ENCODE peak calls at places on chromosomes 11 and 22, in ten cellular contexts. One of them, this sample, is unnamed.

GRCh38 chr11:114775849-114776621 is 97.7 kb downstream of the NXPE2 start:
- DNase-seq in Peyer's patch: no peak
- DNase-seq in lower leg skin: no peak
- DNase-seq in transverse colon: no peak
- DNase-seq in NB4: no peak
- DNase-seq in GM10248: no peak
- DNase-seq in mammary epithelial cell: no peak
- DNase-seq in cardiac fibroblast: no peak
- DNase-seq in AG04450: no peak
- DNase-seq in upper lobe of right lung: no peak
- DNase-seq in this sample: no peak

GRCh38 chr11:112503410-112503809 is 242.8 kb upstream of the PLET1 start:
- DNase-seq in Peyer's patch: no peak
- DNase-seq in lower leg skin: no peak
- DNase-seq in transverse colon: no peak
- DNase-seq in NB4: no peak
- DNase-seq in GM10248: no peak
- DNase-seq in mammary epithelial cell: no peak
- DNase-seq in cardiac fibroblast: no peak
- DNase-seq in AG04450: no peak
- DNase-seq in upper lobe of right lung: no peak
- DNase-seq in this sample: no peak

GRCh38 chr11:118785362-118785761 is 5.6 kb downstream of the DDX6 start:
- DNase-seq in Peyer's patch: no peak
- DNase-seq in lower leg skin: no peak
- DNase-seq in transverse colon: no peak
- DNase-seq in NB4: peak; percentile 54
- DNase-seq in GM10248: no peak
- DNase-seq in mammary epithelial cell: no peak
- DNase-seq in cardiac fibroblast: peak; percentile 42
- DNase-seq in AG04450: no peak
- DNase-seq in upper lobe of right lung: no peak
- DNase-seq in this sample: peak; percentile 51

GRCh38 chr22:22848364-22848866 is 39.2 kb upstream of the IGLL5 start:
- DNase-seq in Peyer's patch: peak; percentile 72
- DNase-seq in lower leg skin: peak; percentile 92
- DNase-seq in transverse colon: peak; percentile 79
- DNase-seq in NB4: peak; percentile 59
- DNase-seq in GM10248: peak; percentile 59
- DNase-seq in mammary epithelial cell: peak; percentile 28
- DNase-seq in cardiac fibroblast: peak; percentile 59
- DNase-seq in AG04450: no peak
- DNase-seq in upper lobe of right lung: peak; percentile 78
- DNase-seq in this sample: peak; percentile 69

GRCh38 chr11:2093575-2094353 is 45.4 kb downstream of the IGF2 start:
- DNase-seq in Peyer's patch: no peak
- DNase-seq in lower leg skin: no peak
- DNase-seq in transverse colon: no peak
- DNase-seq in NB4: no peak
- DNase-seq in GM10248: no peak
- DNase-seq in mammary epithelial cell: peak; percentile 72
- DNase-seq in cardiac fibroblast: peak; percentile 30
- DNase-seq in AG04450: no peak
- DNase-seq in upper lobe of right lung: peak; percentile 64
- DNase-seq in this sample: peak; percentile 91

GRCh38 chr11:10394229-10395100 is 60.6 kb upstream of the AMPD3 start:
- DNase-seq in Peyer's patch: no peak
- DNase-seq in lower leg skin: peak; percentile 74
- DNase-seq in transverse colon: no peak
- DNase-seq in NB4: no peak
- DNase-seq in GM10248: no peak
- DNase-seq in mammary epithelial cell: no peak
- DNase-seq in cardiac fibroblast: peak; percentile 56
- DNase-seq in AG04450: no peak
- DNase-seq in upper lobe of right lung: no peak
- DNase-seq in this sample: no peak

GRCh38 chr11:78187366-78188011 is 937 bp downstream of the KCTD21 start:
- DNase-seq in Peyer's patch: no peak
- DNase-seq in lower leg skin: no peak
- DNase-seq in transverse colon: no peak
- DNase-seq in NB4: no peak
- DNase-seq in GM10248: peak; percentile 77
- DNase-seq in mammary epithelial cell: no peak
- DNase-seq in cardiac fibroblast: no peak
- DNase-seq in AG04450: no peak
- DNase-seq in upper lobe of right lung: no peak
- DNase-seq in this sample: no peak

GRCh38 chr11:127136438-127136837 is 135.9 kb upstream of the KIRREL3 start:
- DNase-seq in Peyer's patch: no peak
- DNase-seq in lower leg skin: no peak
- DNase-seq in transverse colon: no peak
- DNase-seq in NB4: no peak
- DNase-seq in GM10248: no peak
- DNase-seq in mammary epithelial cell: no peak
- DNase-seq in cardiac fibroblast: no peak
- DNase-seq in AG04450: no peak
- DNase-seq in upper lobe of right lung: no peak
- DNase-seq in this sample: no peak

GRCh38 chr11:15127341-15127740 is 12.6 kb downstream of the INSC start:
- DNase-seq in Peyer's patch: no peak
- DNase-seq in lower leg skin: no peak
- DNase-seq in transverse colon: no peak
- DNase-seq in NB4: no peak
- DNase-seq in GM10248: no peak
- DNase-seq in mammary epithelial cell: peak; percentile 71
- DNase-seq in cardiac fibroblast: peak; percentile 68
- DNase-seq in AG04450: no peak
- DNase-seq in upper lobe of right lung: no peak
- DNase-seq in this sample: peak; percentile 81

GRCh38 chr22:50697667-50698506 is 25.3 kb downstream of the SHANK3 start:
- DNase-seq in Peyer's patch: no peak
- DNase-seq in lower leg skin: peak; percentile 82
- DNase-seq in transverse colon: no peak
- DNase-seq in NB4: no peak
- DNase-seq in GM10248: no peak
- DNase-seq in mammary epithelial cell: no peak
- DNase-seq in cardiac fibroblast: no peak
- DNase-seq in AG04450: no peak
- DNase-seq in upper lobe of right lung: peak; percentile 63
- DNase-seq in this sample: no peak

GRCh38 chr11:103601230-103601846 is 435.1 kb upstream of the DDI1 start:
- DNase-seq in Peyer's patch: no peak
- DNase-seq in lower leg skin: no peak
- DNase-seq in transverse colon: no peak
- DNase-seq in NB4: peak; percentile 63
- DNase-seq in GM10248: peak; percentile 38
- DNase-seq in mammary epithelial cell: peak; percentile 52
- DNase-seq in cardiac fibroblast: peak; percentile 83
- DNase-seq in AG04450: peak; percentile 48
- DNase-seq in upper lobe of right lung: no peak
- DNase-seq in this sample: peak; percentile 75

GRCh38 chr11:62601114-62601363 is 626 bp downstream of the MTA2 start:
- DNase-seq in Peyer's patch: no peak
- DNase-seq in lower leg skin: no peak
- DNase-seq in transverse colon: peak; percentile 55
- DNase-seq in NB4: peak; percentile 60
- DNase-seq in GM10248: peak; percentile 24
- DNase-seq in mammary epithelial cell: no peak
- DNase-seq in cardiac fibroblast: no peak
- DNase-seq in AG04450: no peak
- DNase-seq in upper lobe of right lung: no peak
- DNase-seq in this sample: peak; percentile 31

GRCh38 chr22:20225693-20225966 is 42.5 kb downstream of the RTN4R start:
- DNase-seq in Peyer's patch: no peak
- DNase-seq in lower leg skin: no peak
- DNase-seq in transverse colon: no peak
- DNase-seq in NB4: no peak
- DNase-seq in GM10248: no peak
- DNase-seq in mammary epithelial cell: no peak
- DNase-seq in cardiac fibroblast: no peak
- DNase-seq in AG04450: no peak
- DNase-seq in upper lobe of right lung: no peak
- DNase-seq in this sample: no peak

DNA sequence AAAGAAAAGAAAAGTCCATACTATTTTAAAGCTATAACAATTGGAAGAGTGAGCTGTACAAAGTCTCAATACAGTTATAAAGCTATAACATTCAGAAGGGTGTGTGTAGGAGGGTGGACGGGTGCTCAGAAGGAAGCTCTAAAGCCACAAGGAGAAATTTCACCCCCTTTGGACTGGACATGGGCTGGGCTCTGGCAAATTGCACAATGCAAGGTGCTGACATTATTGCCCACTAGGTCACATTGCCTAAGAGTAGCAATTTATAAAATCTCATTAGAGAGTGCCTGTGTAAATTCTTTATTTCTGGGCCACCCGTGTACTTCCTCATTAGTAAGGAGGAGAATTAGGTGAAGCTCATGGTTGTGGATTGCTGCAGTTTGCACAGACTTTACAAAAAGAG is 5.7 kb upstream of the APOBEC3A start:
- DNase-seq in Peyer's patch: no peak
- DNase-seq in lower leg skin: no peak
- DNase-seq in transverse colon: peak; percentile 56
- DNase-seq in NB4: peak; percentile 73
- DNase-seq in GM10248: no peak
- DNase-seq in mammary epithelial cell: no peak
- DNase-seq in cardiac fibroblast: no peak
- DNase-seq in AG04450: no peak
- DNase-seq in upper lobe of right lung: no peak
- DNase-seq in this sample: no peak
- TF ChIP-seq CTCF in Peyer's patch: no peak
- TF ChIP-seq CTCF in lower leg skin: no peak
- TF ChIP-seq CTCF in transverse colon: no peak
- TF ChIP-seq CTCF in NB4: no peak
- TF ChIP-seq CTCF in GM10248: no peak
- TF ChIP-seq CTCF in mammary epithelial cell: no peak
- TF ChIP-seq CTCF in cardiac fibroblast: no peak
- TF ChIP-seq CTCF in AG04450: no peak
- TF ChIP-seq CTCF in upper lobe of right lung: no peak
- TF ChIP-seq CTCF in this sample: no peak

GRCh38 chr11:84993386-84993785 is 633.8 kb downstream of the DLG2 start:
- DNase-seq in Peyer's patch: no peak
- DNase-seq in lower leg skin: no peak
- DNase-seq in transverse colon: peak; percentile 11
- DNase-seq in NB4: peak; percentile 42
- DNase-seq in GM10248: no peak
- DNase-seq in mammary epithelial cell: peak; percentile 4
- DNase-seq in cardiac fibroblast: no peak
- DNase-seq in AG04450: no peak
- DNase-seq in upper lobe of right lung: no peak
- DNase-seq in this sample: no peak
- TF ChIP-seq CTCF in Peyer's patch: no peak
- TF ChIP-seq CTCF in lower leg skin: no peak
- TF ChIP-seq CTCF in transverse colon: peak; percentile 20
- TF ChIP-seq CTCF in NB4: peak; percentile 55
- TF ChIP-seq CTCF in GM10248: no peak
- TF ChIP-seq CTCF in mammary epithelial cell: peak; percentile 51
- TF ChIP-seq CTCF in cardiac fibroblast: peak; percentile 39
- TF ChIP-seq CTCF in AG04450: peak; percentile 33
- TF ChIP-seq CTCF in upper lobe of right lung: no peak
- TF ChIP-seq CTCF in this sample: peak; percentile 26

GRCh38 chr11:56782167-56782847 is 33.8 kb upstream of the OR9G4 start:
- DNase-seq in Peyer's patch: no peak
- DNase-seq in lower leg skin: no peak
- DNase-seq in transverse colon: no peak
- DNase-seq in NB4: peak; percentile 14
- DNase-seq in GM10248: peak; percentile 19
- DNase-seq in mammary epithelial cell: no peak
- DNase-seq in cardiac fibroblast: no peak
- DNase-seq in AG04450: no peak
- DNase-seq in upper lobe of right lung: no peak
- DNase-seq in this sample: no peak

GRCh38 chr11:56783448-56784041 is 35.0 kb upstream of the OR9G4 start:
- DNase-seq in Peyer's patch: no peak
- DNase-seq in lower leg skin: no peak
- DNase-seq in transverse colon: no peak
- DNase-seq in NB4: peak; percentile 71
- DNase-seq in GM10248: peak; percentile 19
- DNase-seq in mammary epithelial cell: peak; percentile 37
- DNase-seq in cardiac fibroblast: peak; percentile 69
- DNase-seq in AG04450: peak; percentile 0
- DNase-seq in upper lobe of right lung: no peak
- DNase-seq in this sample: peak; percentile 66
- TF ChIP-seq CTCF in Peyer's patch: no peak
- TF ChIP-seq CTCF in lower leg skin: no peak
- TF ChIP-seq CTCF in transverse colon: peak; percentile 64
- TF ChIP-seq CTCF in NB4: peak; percentile 41
- TF ChIP-seq CTCF in GM10248: peak; percentile 45
- TF ChIP-seq CTCF in mammary epithelial cell: peak; percentile 60
- TF ChIP-seq CTCF in cardiac fibroblast: peak; percentile 40
- TF ChIP-seq CTCF in AG04450: peak; percentile 53
- TF ChIP-seq CTCF in upper lobe of right lung: peak; percentile 58
- TF ChIP-seq CTCF in this sample: peak; percentile 71

GRCh38 chr11:96090711-96091110 is 166.8 kb upstream of the MTMR2 start:
- DNase-seq in Peyer's patch: no peak
- DNase-seq in lower leg skin: no peak
- DNase-seq in transverse colon: no peak
- DNase-seq in NB4: no peak
- DNase-seq in GM10248: no peak
- DNase-seq in mammary epithelial cell: no peak
- DNase-seq in cardiac fibroblast: peak; percentile 87
- DNase-seq in AG04450: peak; percentile 57
- DNase-seq in upper lobe of right lung: no peak
- DNase-seq in this sample: no peak

GRCh38 chr11:96092511-96092910 is 168.6 kb upstream of the MTMR2 start:
- DNase-seq in Peyer's patch: no peak
- DNase-seq in lower leg skin: no peak
- DNase-seq in transverse colon: no peak
- DNase-seq in NB4: no peak
- DNase-seq in GM10248: no peak
- DNase-seq in mammary epithelial cell: no peak
- DNase-seq in cardiac fibroblast: no peak
- DNase-seq in AG04450: no peak
- DNase-seq in upper lobe of right lung: no peak
- DNase-seq in this sample: no peak

GRCh38 chr11:96094156-96094555 is 170.2 kb upstream of the MTMR2 start:
- DNase-seq in Peyer's patch: no peak
- DNase-seq in lower leg skin: no peak
- DNase-seq in transverse colon: no peak
- DNase-seq in NB4: no peak
- DNase-seq in GM10248: no peak
- DNase-seq in mammary epithelial cell: no peak
- DNase-seq in cardiac fibroblast: no peak
- DNase-seq in AG04450: no peak
- DNase-seq in upper lobe of right lung: no peak
- DNase-seq in this sample: no peak

GRCh38 chr11:96088914-96089313 is 165.0 kb upstream of the MTMR2 start:
- DNase-seq in Peyer's patch: no peak
- DNase-seq in lower leg skin: no peak
- DNase-seq in transverse colon: no peak
- DNase-seq in NB4: no peak
- DNase-seq in GM10248: no peak
- DNase-seq in mammary epithelial cell: no peak
- DNase-seq in cardiac fibroblast: no peak
- DNase-seq in AG04450: no peak
- DNase-seq in upper lobe of right lung: no peak
- DNase-seq in this sample: no peak

GRCh38 chr11:96091476-96091875 is 167.6 kb upstream of the MTMR2 start:
- DNase-seq in Peyer's patch: no peak
- DNase-seq in lower leg skin: no peak
- DNase-seq in transverse colon: no peak
- DNase-seq in NB4: peak; percentile 72
- DNase-seq in GM10248: peak; percentile 13
- DNase-seq in mammary epithelial cell: no peak
- DNase-seq in cardiac fibroblast: no peak
- DNase-seq in AG04450: no peak
- DNase-seq in upper lobe of right lung: no peak
- DNase-seq in this sample: peak; percentile 24
- TF ChIP-seq CTCF in Peyer's patch: no peak
- TF ChIP-seq CTCF in lower leg skin: no peak
- TF ChIP-seq CTCF in transverse colon: no peak
- TF ChIP-seq CTCF in NB4: peak; percentile 24
- TF ChIP-seq CTCF in GM10248: no peak
- TF ChIP-seq CTCF in mammary epithelial cell: peak; percentile 32
- TF ChIP-seq CTCF in cardiac fibroblast: no peak
- TF ChIP-seq CTCF in AG04450: no peak
- TF ChIP-seq CTCF in upper lobe of right lung: peak; percentile 19
- TF ChIP-seq CTCF in this sample: no peak

This sample was measured in MCF 10A.